ENCODE peak calls at places on chromosomes 13 and 19, in seven cellular contexts. Q, A, O, G, V, I and J are unnamed samples.

GRCh38 chr19:1237027-1237659 is 662 bp downstream of the CBARP start:
- DNase-seq in O (no peak), A (no peak), G (no peak), V (no peak), I (no peak), Q (no peak), J (no peak)

GRCh38 chr19:2478756-2479555 is 3.0 kb downstream of the GADD45B start:
- DNase-seq in O (peak), G (no peak), I (peak), V (peak), A (no peak), Q (peak), J (peak)

GRCh38 chr13:38141792-38142191 is 207.9 kb upstream of the UFM1 start:
- DNase-seq in G (no peak), Q (no peak), V (no peak), A (no peak), O (no peak), I (no peak), J (no peak)

GRCh38 chr13:72527333-72527732 is 200.1 kb downstream of the MZT1 start:
- DNase-seq in G (no peak), O (no peak), I (no peak), Q (no peak), A (no peak), V (no peak), J (no peak)

GRCh38 chr19:49614096-49614857 is 23.3 kb downstream of the PRR12 start:
- DNase-seq in A (no peak), V (no peak), Q (no peak), G (no peak), I (no peak), O (peak), J (no peak)

GRCh38 chr13:44648392-44649117 is 72.4 kb upstream of the TSC22D1 start:
- DNase-seq in A (peak), O (peak), V (no peak), Q (no peak), I (no peak), G (no peak), J (peak)

GRCh38 chr19:16330811-16331690 is 6.4 kb downstream of the KLF2 start:
- DNase-seq in O (peak), I (no peak), V (no peak), Q (no peak), A (no peak), G (no peak), J (no peak)

GRCh38 chr19:16315825-16316505 is 8.7 kb upstream of the KLF2 start:
- DNase-seq in A (no peak), V (peak), Q (peak), G (no peak), I (no peak), O (no peak), J (no peak)

GRCh38 chr13:28474491-28475134 is 20.3 kb downstream of the FLT1 start:
- DNase-seq in O (no peak), V (no peak), Q (no peak), A (no peak), G (no peak), I (no peak), J (no peak)

GRCh38 chr13:19586904-19587634 is 25.7 kb upstream of the TPTE2 start:
- DNase-seq in Q (no peak), I (peak), O (peak), V (peak), A (no peak), G (no peak), J (peak)

GRCh38 chr19:31331536-31331935 is 17.7 kb downstream of the TSHZ3 start:
- DNase-seq in A (no peak), V (no peak), I (no peak), Q (no peak), G (no peak), O (no peak), J (no peak)

GRCh38 chr13:54593504-54593903 is 1564.9 kb downstream of the OLFM4 start:
- DNase-seq in A (no peak), G (no peak), Q (no peak), V (no peak), O (no peak), I (no peak), J (no peak)

GRCh38 chr13:48813518-48813917 is 159.8 kb downstream of the CYSLTR2 start:
- DNase-seq in A (no peak), Q (no peak), V (no peak), O (no peak), G (no peak), I (no peak), J (no peak)

GRCh38 chr19:17888260-17888659 is 16.5 kb downstream of the SLC5A5 start:
- DNase-seq in A (no peak), G (no peak), O (no peak), I (no peak), V (no peak), Q (no peak), J (no peak)

GRCh38 chr13:106535552-106536243 is at the start of gene EFNB2:
- DNase-seq in O (peak), Q (peak), V (peak), I (peak), A (peak), G (peak), J (peak)

GRCh38 chr19:4077800-4078683 is 11.3 kb upstream of the ZBTB7A start:
- DNase-seq in V (peak), Q (peak), G (peak), I (no peak), O (peak), A (no peak), J (no peak)

GRCh38 chr19:23273022-23273593 is 22.9 kb upstream of the ZNF724 start:
- DNase-seq in G (no peak), O (peak), A (no peak), Q (no peak), I (no peak), V (peak), J (no peak)

GRCh38 chr19:40510526-40511115 is 43.8 kb downstream of the SPTBN4 start:
- DNase-seq in Q (no peak), O (no peak), A (no peak), I (no peak), G (no peak), V (no peak), J (no peak)

GRCh38 chr19:38270587-38271167 is 6.3 kb downstream of the SPINT2 start:
- DNase-seq in V (no peak), G (no peak), A (no peak), I (no peak), Q (no peak), O (no peak), J (no peak)

GRCh38 chr19:6696239-6696820 is 24.1 kb downstream of the C3 start:
- DNase-seq in A (no peak), O (no peak), G (no peak), V (no peak), I (no peak), Q (no peak), J (no peak)

GRCh38 chr19:33048806-33049676 is 15.6 kb downstream of the RHPN2 start:
- DNase-seq in A (no peak), I (no peak), G (no peak), V (no peak), Q (no peak), O (no peak), J (no peak)

GRCh38 chr19:40691421-40692211 is 1.2 kb upstream of the NUMBL start:
- DNase-seq in A (no peak), O (peak), I (no peak), V (no peak), G (no peak), Q (peak), J (no peak)

GRCh38 chr13:74145249-74145970 is 11.2 kb upstream of the KLF12 start:
- DNase-seq in O (no peak), A (no peak), I (no peak), G (no peak), Q (no peak), V (no peak), J (no peak)

GRCh38 chr19:17125728-17126677 is 50.4 kb downstream of the MYO9B start:
- DNase-seq in V (peak), O (peak), G (peak), A (no peak), I (peak), Q (no peak), J (peak)